ENCODE peak calls at places on chromosomes 11 and 22, in seven cellular contexts. H, O, I, B, K, A and N are unnamed samples.

GRCh38 chr22:46114518-46115387 is 35.6 kb upstream of the PPARA start:
- DNase-seq in H (no peak), O (no peak), I (no peak), B (no peak), K (peak), A (no peak), N (peak)

GRCh38 chr11:118012083-118012669 is 26.0 kb downstream of the IL10RA start:
- DNase-seq in H (no peak), O (no peak), I (no peak), B (peak), K (peak), A (no peak), N (peak)

GRCh38 chr11:5369793-5370192 is 13.8 kb upstream of the OR51M1 start:
- DNase-seq in H (no peak), O (no peak), I (peak), B (peak), K (peak), A (no peak), N (peak)

GRCh38 chr11:65419773-65420481 is 2.7 kb upstream of the NEAT1 start:
- DNase-seq in H (peak), O (peak), I (peak), B (peak), K (peak), A (peak), N (peak)

GRCh38 chr11:93740802-93741093 is 547 bp downstream of the TAF1D start:
- DNase-seq in H (peak), O (peak), I (peak), B (peak), K (peak), A (peak), N (peak)

GRCh38 chr11:75849917-75850316 is 34.9 kb downstream of the UVRAG start:
- DNase-seq in H (no peak), O (no peak), I (no peak), B (no peak), K (no peak), A (no peak), N (no peak)

GRCh38 chr11:65569164-65569972 is 909 bp upstream of the ZNRD2 start:
- DNase-seq in H (no peak), O (no peak), I (peak), B (no peak), K (no peak), A (no peak), N (no peak)

GRCh38 chr22:40951795-40952602 is 821 bp downstream of the RBX1 start:
- DNase-seq in H (no peak), O (no peak), I (peak), B (peak), K (no peak), A (no peak), N (no peak)

GRCh38 chr11:19577391-19577831 is 135.2 kb upstream of the NAV2 start:
- DNase-seq in H (no peak), O (peak), I (no peak), B (peak), K (no peak), A (no peak), N (peak)

GRCh38 chr22:22895776-22896445 is 8.3 kb downstream of the IGLL5 start:
- DNase-seq in H (no peak), O (no peak), I (no peak), B (no peak), K (no peak), A (no peak), N (no peak)

GRCh38 chr22:28922540-28923244 is 39.3 kb downstream of the ZNRF3 start:
- DNase-seq in H (no peak), O (no peak), I (no peak), B (no peak), K (no peak), A (no peak), N (no peak)

GRCh38 chr22:28915969-28916368 is 32.6 kb downstream of the ZNRF3 start:
- DNase-seq in H (no peak), O (no peak), I (no peak), B (no peak), K (no peak), A (no peak), N (no peak)

GRCh38 chr22:28921585-28921879 is 38.2 kb downstream of the ZNRF3 start:
- DNase-seq in H (no peak), O (no peak), I (no peak), B (no peak), K (no peak), A (no peak), N (no peak)

GRCh38 chr22:28920757-28921584 is 37.6 kb downstream of the ZNRF3 start:
- DNase-seq in H (no peak), O (no peak), I (no peak), B (no peak), K (no peak), A (no peak), N (no peak)

DNA sequence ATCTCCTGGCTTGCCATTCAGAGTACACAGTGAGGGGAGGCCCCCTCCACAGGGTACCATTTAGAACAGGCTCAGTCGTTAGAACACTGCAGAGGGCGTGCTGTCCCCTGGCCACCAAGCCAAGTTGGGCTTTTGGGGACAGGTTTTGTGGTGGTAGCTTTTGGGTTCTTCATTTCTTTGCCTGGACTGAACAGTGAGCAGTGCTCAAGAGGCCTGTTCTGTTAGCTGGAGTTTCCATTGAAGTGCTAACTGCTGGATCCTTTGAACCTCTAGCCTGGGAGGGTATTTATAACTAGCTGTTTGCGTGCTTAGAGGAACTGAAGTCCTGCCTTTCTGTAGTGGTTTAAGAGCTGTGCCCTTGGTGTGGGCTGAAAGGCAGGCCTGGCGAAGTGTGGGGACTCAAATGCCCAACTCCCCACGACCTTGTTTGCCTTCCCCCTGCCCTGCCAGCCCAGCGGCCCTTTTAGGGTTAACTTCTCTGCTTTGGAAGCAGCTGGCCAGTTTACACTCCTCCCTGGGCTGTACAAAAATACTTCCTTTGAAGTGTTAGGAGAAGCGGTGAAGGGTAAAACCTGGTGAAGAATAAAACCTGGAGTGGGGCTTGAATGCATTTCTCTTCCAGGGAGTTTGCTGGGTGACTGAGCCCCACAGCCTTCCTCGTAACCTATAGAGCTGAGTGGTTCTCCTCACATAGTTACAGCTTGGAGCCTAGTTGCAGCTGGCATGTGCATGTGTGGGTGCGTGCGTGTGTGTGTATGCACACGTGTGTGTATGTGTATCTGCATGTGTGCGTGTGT is 34.6 kb downstream of the ZNRF3 start:
- DNase-seq in H (no peak), O (peak), I (peak), B (no peak), K (peak), A (no peak), N (peak)
- H3K4me3 ChIP-seq in H (no peak), O (peak), I (no peak), B (no peak), K (no peak), A (no peak), N (no peak)

GRCh38 chr22:38336699-38337098 is 19.5 kb upstream of the CSNK1E start:
- DNase-seq in H (no peak), O (no peak), I (no peak), B (no peak), K (no peak), A (no peak), N (no peak)
- H3K4me3 ChIP-seq in H (no peak), O (peak), I (peak), B (no peak), K (peak), A (peak), N (peak)

DNA sequence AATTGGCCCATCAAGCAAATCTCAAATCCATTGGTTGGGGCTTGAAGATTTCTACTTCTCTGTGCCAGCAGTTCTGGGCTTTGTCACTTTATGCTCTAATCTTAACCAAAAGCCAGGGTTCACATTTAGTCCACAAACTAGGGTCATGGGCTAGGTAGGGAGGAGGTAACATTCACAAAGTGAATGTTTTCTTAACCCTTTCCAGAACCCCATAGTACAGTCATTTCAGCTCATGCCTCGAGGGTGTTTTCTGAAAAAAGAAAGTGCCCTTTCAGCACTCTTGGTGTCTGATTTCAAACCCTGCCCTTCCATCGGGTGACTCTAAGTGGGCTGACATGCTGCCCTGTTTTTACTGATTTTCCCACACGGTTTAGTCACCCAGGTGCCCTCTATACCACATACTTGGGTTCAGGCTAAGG is 2.6 kb downstream of the POU2AF1 start:
- DNase-seq in H (no peak), O (no peak), I (no peak), B (no peak), K (no peak), A (no peak), N (no peak)
- H3K4me3 ChIP-seq in H (no peak), O (no peak), I (no peak), B (no peak), K (no peak), A (no peak), N (no peak)

GRCh38 chr22:28795071-28795693 is 5.2 kb downstream of the XBP1 start:
- DNase-seq in H (no peak), O (no peak), I (no peak), B (no peak), K (no peak), A (no peak), N (no peak)
- H3K4me3 ChIP-seq in H (no peak), O (no peak), I (no peak), B (no peak), K (no peak), A (no peak), N (no peak)

DNA sequence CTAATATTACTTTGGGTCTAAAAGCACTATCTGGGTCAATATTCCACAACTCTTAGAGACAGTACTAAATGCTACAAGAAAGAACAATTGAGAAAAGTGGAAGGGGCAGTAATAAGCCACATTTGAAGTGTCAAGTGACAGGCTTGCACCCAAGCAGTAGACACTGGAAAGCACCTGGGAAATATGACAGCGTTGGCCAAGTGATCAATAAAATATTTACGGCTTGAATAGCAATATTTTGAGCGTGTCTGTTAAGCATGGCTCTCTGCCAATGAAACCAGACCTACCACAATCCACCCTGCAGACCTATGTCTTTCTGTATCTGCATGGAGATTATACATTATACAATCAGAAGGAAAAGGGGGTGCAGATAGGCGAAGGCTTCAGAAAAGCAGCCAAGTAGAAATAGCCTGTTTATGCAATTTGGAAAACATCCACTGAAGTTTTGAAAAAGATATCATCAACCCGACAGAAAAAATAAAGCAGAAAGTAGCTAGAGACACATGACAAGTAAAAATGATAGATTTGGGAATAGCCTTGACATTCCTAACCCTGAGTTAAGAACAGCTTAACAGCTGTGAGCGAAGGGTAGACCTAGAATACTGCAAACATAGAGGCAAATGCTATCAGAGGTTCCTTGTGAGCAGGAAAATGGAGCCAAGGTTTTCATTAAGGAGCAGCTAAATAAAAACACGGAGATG is 71.4 kb downstream of the ETS1 start:
- DNase-seq in H (no peak), O (no peak), I (no peak), B (peak), K (peak), A (no peak), N (peak)
- H3K4me3 ChIP-seq in H (no peak), O (peak), I (peak), B (peak), K (no peak), A (peak), N (peak)